ENCODE peak calls at places on chromosomes 13 and 19, in eight cellular contexts. F is A549, X is omental fat pad, L is glutamatergic neuron, I is RWPE2, O is OCI-LY7, U is astrocyte, W is uterus. G is an unnamed sample.
A peak's percentile ranks its signal among the peaks of the same experiment; 100 is the strongest.

GRCh38 chr13:67100723-67101122 is 129.4 kb downstream of the PCDH9 start:
- DNase-seq in F (no peak), X (no peak), L (no peak), I (no peak), O (no peak), U (peak; percentile 73), W (no peak), G (no peak)

GRCh38 chr19:28443361-28443760 is 769.6 kb downstream of the UQCRFS1 start:
- DNase-seq in F (no peak), X (no peak), L (no peak), I (no peak), O (no peak), U (no peak), W (no peak), G (no peak)

GRCh38 chr19:53132231-53132991 is at the start of gene ZNF415:
- DNase-seq in F (no peak), X (peak; percentile 62), L (peak; percentile 87), I (peak; percentile 73), O (no peak), U (peak; percentile 54), W (peak; percentile 82), G (peak; percentile 67)

GRCh38 chr13:35836476-35836875 is 294.7 kb downstream of the DCLK1 start:
- DNase-seq in F (no peak), X (no peak), L (no peak), I (no peak), O (no peak), U (no peak), W (no peak), G (no peak)

GRCh38 chr19:31612873-31613272 is 263.6 kb upstream of the TSHZ3 start:
- DNase-seq in F (no peak), X (no peak), L (no peak), I (no peak), O (no peak), U (no peak), W (no peak), G (no peak)

GRCh38 chr13:99133848-99134247 is 66.8 kb upstream of the UBAC2 start:
- DNase-seq in F (no peak), X (no peak), L (no peak), I (no peak), O (no peak), U (no peak), W (no peak), G (no peak)

GRCh38 chr13:40589285-40590109 is 76.9 kb downstream of the FOXO1 start:
- DNase-seq in F (no peak), X (no peak), L (no peak), I (peak; percentile 63), O (peak; percentile 97), U (peak; percentile 70), W (no peak), G (peak; percentile 56)

GRCh38 chr19:54654447-54655321 is 8.1 kb upstream of the LILRB4 start:
- DNase-seq in F (no peak), X (no peak), L (peak; percentile 51), I (no peak), O (no peak), U (no peak), W (no peak), G (peak; percentile 53)

GRCh38 chr13:47679391-47679790 is 321.7 kb downstream of the SUCLA2 start:
- DNase-seq in F (no peak), X (no peak), L (no peak), I (no peak), O (no peak), U (peak; percentile 61), W (no peak), G (no peak)

GRCh38 chr19:17079710-17080440 is 4.3 kb downstream of the MYO9B start:
- DNase-seq in F (peak; percentile 83), X (peak; percentile 54), L (peak; percentile 50), I (peak; percentile 90), O (peak; percentile 90), U (peak; percentile 98), W (peak; percentile 83), G (peak; percentile 79)
- TF ChIP-seq CTCF in F (peak; percentile 37), X (no peak), L (no peak), I (peak; percentile 71), O (peak; percentile 78), U (peak; percentile 88), W (peak; percentile 30), G (peak; percentile 12)

GRCh38 chr13:79246575-79246949 is 159.5 kb downstream of the RBM26 start:
- DNase-seq in F (no peak), X (no peak), L (no peak), I (no peak), O (peak; percentile 34), U (no peak), W (no peak), G (no peak)
- TF ChIP-seq CTCF in F (peak; percentile 18), X (no peak), L (no peak), I (peak; percentile 31), O (peak; percentile 81), U (no peak), W (no peak), G (peak; percentile 9)

GRCh38 chr13:50243926-50244325 is 228.7 kb downstream of the KCNRG start:
- DNase-seq in F (no peak), X (no peak), L (no peak), I (no peak), O (no peak), U (no peak), W (no peak), G (no peak)
- TF ChIP-seq CTCF in F (no peak), X (no peak), L (no peak), I (no peak), O (no peak), U (no peak), W (no peak), G (no peak)

DNA sequence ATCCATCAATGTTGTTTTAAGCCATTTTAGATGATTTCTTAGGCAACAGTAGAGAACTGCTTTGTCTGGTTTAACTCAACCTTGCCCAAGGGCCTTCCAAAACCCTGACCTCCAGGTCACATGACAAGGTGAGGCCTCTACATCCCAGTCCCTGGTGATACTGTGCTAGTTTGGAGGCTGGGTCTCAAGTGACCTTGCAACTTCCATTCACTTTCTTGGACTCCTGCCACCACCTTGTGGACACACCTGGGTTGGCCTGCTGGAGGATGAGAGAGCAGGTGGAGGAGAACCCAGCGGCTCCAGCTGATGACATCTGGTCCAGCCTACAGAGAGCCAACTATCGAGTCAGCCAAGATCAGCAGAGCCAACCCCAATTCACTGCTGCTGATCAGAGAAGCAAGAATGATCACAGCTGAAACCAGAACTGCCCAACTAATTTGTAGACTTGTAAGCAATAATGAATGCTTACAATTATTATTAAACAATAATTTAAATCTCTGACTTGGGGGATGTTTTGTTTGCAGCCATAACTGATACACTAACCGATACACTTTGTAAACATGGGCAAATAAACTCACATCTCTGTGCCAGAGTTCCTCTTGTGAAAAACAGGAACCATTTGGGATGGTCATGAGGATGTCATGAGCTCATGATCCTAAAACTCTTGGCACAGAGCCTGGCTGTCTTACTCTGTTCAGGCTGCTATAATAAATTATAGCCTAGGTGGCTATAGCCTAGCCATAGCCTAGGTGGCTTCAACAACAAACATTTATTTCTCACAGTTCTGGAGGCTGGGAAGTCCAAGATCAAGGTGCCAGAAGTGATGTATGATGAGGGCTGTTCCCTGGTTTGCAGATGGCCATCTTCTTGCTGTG is 11.5 kb downstream of the FAM187B start:
- DNase-seq in F (no peak), X (no peak), L (no peak), I (no peak), O (peak; percentile 82), U (no peak), W (no peak), G (no peak)
- TF ChIP-seq CTCF in F (no peak), X (no peak), L (no peak), I (peak; percentile 6), O (peak; percentile 82), U (no peak), W (no peak), G (peak; percentile 34)

DNA sequence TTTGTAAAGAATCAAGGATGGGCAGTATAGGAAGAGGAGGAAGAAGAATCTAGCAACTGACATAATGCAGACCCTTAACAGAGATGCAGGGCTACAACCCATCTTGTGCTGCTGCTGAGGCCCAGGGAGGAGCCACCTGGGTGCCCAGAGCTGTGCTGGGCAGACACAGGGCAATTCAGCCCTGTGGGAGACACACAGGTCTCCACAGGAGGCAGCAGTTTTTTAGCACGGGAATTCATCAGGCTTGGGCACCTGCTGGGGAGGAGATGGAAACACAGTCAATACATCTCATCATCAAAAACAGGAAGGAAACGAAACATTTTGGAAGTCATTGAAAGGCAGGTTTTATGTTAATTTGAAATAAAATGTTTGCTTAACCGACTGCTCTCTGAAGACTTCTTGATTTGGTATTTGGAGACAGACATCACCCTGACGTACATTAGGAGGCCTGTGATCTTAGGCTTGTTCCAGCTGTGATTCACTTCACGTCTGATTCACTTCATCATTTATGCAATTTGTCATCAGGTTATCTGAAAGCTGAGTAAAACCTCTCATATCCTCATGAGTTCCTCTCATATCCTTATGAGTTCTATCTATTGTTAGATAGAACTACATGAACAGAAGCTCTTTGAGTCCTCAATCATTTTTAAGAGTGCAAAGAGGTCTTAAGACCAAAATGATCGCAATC is 77.4 kb downstream of the CYSLTR2 start:
- DNase-seq in F (no peak), X (no peak), L (no peak), I (no peak), O (no peak), U (peak; percentile 78), W (no peak), G (no peak)
- TF ChIP-seq CTCF in F (no peak), X (no peak), L (no peak), I (no peak), O (no peak), U (no peak), W (no peak), G (no peak)

DNA sequence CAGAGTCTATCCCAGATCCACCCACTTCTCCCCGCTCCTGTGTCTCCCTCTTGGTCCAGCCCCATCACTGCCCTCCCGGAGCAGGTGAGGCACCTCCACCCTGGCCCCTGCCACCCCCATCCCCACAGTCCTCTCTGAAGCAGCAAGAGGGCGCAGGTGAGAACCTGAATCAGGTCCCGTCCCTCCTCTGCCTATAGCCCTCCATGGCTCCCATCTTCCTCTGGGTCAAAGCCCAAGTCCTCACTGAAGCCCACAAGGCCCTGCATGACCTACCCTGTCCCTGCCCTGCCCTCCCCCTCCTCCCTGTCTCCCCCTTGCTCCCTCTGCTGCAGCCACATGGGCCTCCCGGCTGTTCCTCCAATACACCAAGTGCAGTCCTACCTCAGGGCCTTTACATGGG is 10.8 kb upstream of the ZNRF4 start:
- DNase-seq in F (no peak), X (no peak), L (no peak), I (no peak), O (no peak), U (no peak), W (no peak), G (no peak)
- TF ChIP-seq CTCF in F (no peak), X (no peak), L (no peak), I (no peak), O (no peak), U (no peak), W (no peak), G (no peak)

GRCh38 chr13:111044087-111044830 is 70.9 kb upstream of the ARHGEF7 start:
- DNase-seq in F (no peak), X (no peak), L (no peak), I (no peak), O (no peak), U (no peak), W (no peak), G (no peak)

GRCh38 chr13:111045170-111045569 is 69.9 kb upstream of the ARHGEF7 start:
- DNase-seq in F (no peak), X (no peak), L (no peak), I (no peak), O (no peak), U (no peak), W (no peak), G (no peak)

GRCh38 chr13:111048387-111048786 is 66.7 kb upstream of the ARHGEF7 start:
- DNase-seq in F (no peak), X (no peak), L (no peak), I (no peak), O (no peak), U (no peak), W (no peak), G (no peak)

GRCh38 chr13:111047326-111047725 is 67.8 kb upstream of the ARHGEF7 start:
- DNase-seq in F (no peak), X (no peak), L (no peak), I (no peak), O (no peak), U (no peak), W (no peak), G (no peak)

GRCh38 chr13:111046590-111047141 is 68.4 kb upstream of the ARHGEF7 start:
- DNase-seq in F (no peak), X (no peak), L (no peak), I (no peak), O (no peak), U (no peak), W (no peak), G (peak; percentile 83)
- TF ChIP-seq CTCF in F (no peak), X (no peak), L (no peak), I (no peak), O (peak; percentile 9), U (no peak), W (no peak), G (peak; percentile 28)

G was measured in GM13976.